ENCODE peak calls at places on chromosomes 13 and 19, in ten cellular contexts. A is Peyer's patch, G is HCT116, D is stomach, W is NB4, P is heart left ventricle, I is H1, F is ovary, J is esophagus squamous epithelium, K is HepG2. S is an unnamed sample.

GRCh38 chr19:44820648-44821609 is 12.0 kb downstream of the BCAM start:
- DNase-seq in A (no peak), G (no peak), D (no peak), W (no peak), P (peak; percentile 88), I (no peak), F (peak; percentile 59), J (no peak), K (no peak), S (no peak)

GRCh38 chr19:7456964-7457541 is 31.8 kb downstream of the PEX11G start:
- DNase-seq in A (no peak), G (peak; percentile 18), D (no peak), W (no peak), P (no peak), I (no peak), F (no peak), J (no peak), K (no peak), S (no peak)

GRCh38 chr19:5967994-5968430 is 9.9 kb downstream of the RANBP3 start:
- DNase-seq in A (no peak), G (peak; percentile 50), D (peak; percentile 67), W (peak; percentile 58), P (no peak), I (peak; percentile 81), F (peak; percentile 70), J (no peak), K (peak; percentile 64), S (no peak)

GRCh38 chr13:105773887-105774538 is 761.4 kb downstream of the EFNB2 start:
- DNase-seq in A (no peak), G (peak; percentile 63), D (no peak), W (no peak), P (no peak), I (no peak), F (no peak), J (no peak), K (peak; percentile 1), S (no peak)

GRCh38 chr13:30997697-30998547 is 65.5 kb downstream of the TEX26 start:
- DNase-seq in A (no peak), G (no peak), D (no peak), W (no peak), P (peak; percentile 74), I (no peak), F (no peak), J (no peak), K (no peak), S (no peak)

GRCh38 chr13:29397265-29397664 is 198.2 kb downstream of the SLC7A1 start:
- DNase-seq in A (no peak), G (no peak), D (no peak), W (no peak), P (no peak), I (no peak), F (no peak), J (no peak), K (no peak), S (no peak)

GRCh38 chr19:17519967-17520366 is 8.5 kb downstream of the PGLS start:
- DNase-seq in A (no peak), G (no peak), D (no peak), W (no peak), P (no peak), I (no peak), F (no peak), J (no peak), K (no peak), S (no peak)

GRCh38 chr19:7833225-7834156 is 3.5 kb downstream of the EVI5L start:
- DNase-seq in A (peak; percentile 88), G (peak; percentile 93), D (peak; percentile 93), W (no peak), P (peak; percentile 85), I (no peak), F (no peak), J (no peak), K (peak; percentile 29), S (peak; percentile 94)

GRCh38 chr13:20580257-20580656 is 13.3 kb downstream of the IFT88 start:
- DNase-seq in A (no peak), G (no peak), D (no peak), W (no peak), P (no peak), I (no peak), F (no peak), J (no peak), K (no peak), S (no peak)

GRCh38 chr19:8161135-8161646 is 11.8 kb upstream of the FBN3 start:
- DNase-seq in A (no peak), G (peak; percentile 48), D (peak; percentile 30), W (peak; percentile 84), P (no peak), I (no peak), F (no peak), J (no peak), K (peak; percentile 65), S (no peak)

GRCh38 chr19:33497778-33498175 is 23.8 kb downstream of the PEPD start:
- DNase-seq in A (peak; percentile 24), G (no peak), D (no peak), W (no peak), P (peak; percentile 2), I (no peak), F (no peak), J (no peak), K (no peak), S (no peak)

GRCh38 chr19:38663957-38664502 is 16.6 kb downstream of the ACTN4 start:
- DNase-seq in A (no peak), G (no peak), D (no peak), W (no peak), P (peak; percentile 81), I (no peak), F (no peak), J (no peak), K (no peak), S (no peak)

GRCh38 chr13:84994582-84994981 is 804.6 kb downstream of the SLITRK6 start:
- DNase-seq in A (no peak), G (no peak), D (no peak), W (no peak), P (no peak), I (no peak), F (no peak), J (no peak), K (peak; percentile 69), S (no peak)

GRCh38 chr13:29319451-29319850 is 276.0 kb downstream of the SLC7A1 start:
- DNase-seq in A (no peak), G (no peak), D (no peak), W (no peak), P (no peak), I (peak; percentile 53), F (no peak), J (no peak), K (no peak), S (no peak)

GRCh38 chr19:3573162-3573857 is 566 bp downstream of the HMG20B start:
- DNase-seq in A (no peak), G (no peak), D (peak; percentile 33), W (no peak), P (peak; percentile 55), I (peak; percentile 73), F (peak; percentile 37), J (no peak), K (no peak), S (no peak)

GRCh38 chr13:52846567-52847321 is 1.7 kb downstream of the PCDH8 start:
- DNase-seq in A (peak; percentile 73), G (no peak), D (no peak), W (no peak), P (peak; percentile 65), I (peak; percentile 96), F (no peak), J (no peak), K (no peak), S (no peak)

GRCh38 chr19:57560049-57560491 is 407 bp upstream of the ZNF550 start:
- DNase-seq in A (no peak), G (no peak), D (no peak), W (no peak), P (peak; percentile 56), I (no peak), F (peak; percentile 22), J (no peak), K (no peak), S (no peak)

GRCh38 chr13:44141725-44142539 is 231.7 kb upstream of the SERP2 start:
- DNase-seq in A (peak; percentile 100), G (peak; percentile 85), D (peak; percentile 99), W (peak; percentile 95), P (peak; percentile 98), I (peak; percentile 100), F (peak; percentile 98), J (peak; percentile 86), K (peak; percentile 89), S (peak; percentile 99)
- TF ChIP-seq POLR2A in A (peak; percentile 75), G (peak; percentile 81), D (no peak), W (peak; percentile 96), P (peak; percentile 94), I (peak; percentile 79), F (peak; percentile 95), J (peak; percentile 95), K (peak; percentile 75), S (no peak)

GRCh38 chr19:42567567-42567966 is 27.2 kb downstream of the CEACAM8 start:
- DNase-seq in A (no peak), G (no peak), D (no peak), W (no peak), P (no peak), I (no peak), F (no peak), J (no peak), K (no peak), S (no peak)
- H3K4me3 ChIP-seq in A (no peak overlapping the region), G (no peak overlapping the region), D (no peak overlapping the region), W (no peak overlapping the region), P (no peak overlapping the region), I (no peak overlapping the region), F (no peak overlapping the region), J (no peak overlapping the region), K (no peak overlapping the region), S (no peak overlapping the region)

GRCh38 chr19:10568826-10569651 is at the start of gene CDKN2D:
- DNase-seq in A (peak; percentile 99), G (peak; percentile 98), D (peak; percentile 100), W (peak; percentile 100), P (peak; percentile 100), I (peak; percentile 99), F (peak; percentile 99), J (peak; percentile 97), K (peak; percentile 98), S (peak; percentile 100)
- TF ChIP-seq POLR2A in A (peak; percentile 76), G (no peak), D (no peak), W (peak; percentile 40), P (peak; percentile 93), I (peak; percentile 65), F (peak; percentile 89), J (peak; percentile 90), K (peak; percentile 71), S (no peak)

GRCh38 chr13:113413178-113413897 is 40.0 kb downstream of the ADPRHL1 start:
- DNase-seq in A (no peak), G (no peak), D (no peak), W (no peak), P (peak; percentile 39), I (no peak), F (no peak), J (no peak), K (no peak), S (no peak)

GRCh38 chr13:113415032-113415431 is 38.3 kb downstream of the ADPRHL1 start:
- DNase-seq in A (no peak), G (no peak), D (no peak), W (no peak), P (peak; percentile 24), I (no peak), F (no peak), J (no peak), K (no peak), S (no peak)

GRCh38 chr13:113414335-113414734 is 39.0 kb downstream of the ADPRHL1 start:
- DNase-seq in A (no peak), G (no peak), D (no peak), W (no peak), P (no peak), I (no peak), F (no peak), J (no peak), K (no peak), S (no peak)

GRCh38 chr13:113412440-113412839 is 40.8 kb downstream of the ADPRHL1 start:
- DNase-seq in A (no peak), G (no peak), D (no peak), W (no peak), P (peak; percentile 9), I (no peak), F (no peak), J (no peak), K (no peak), S (no peak)

GRCh38 chr13:113413898-113414282 is 39.4 kb downstream of the ADPRHL1 start:
- DNase-seq in A (no peak), G (no peak), D (peak; percentile 46), W (peak; percentile 58), P (peak; percentile 70), I (no peak), F (no peak), J (no peak), K (no peak), S (no peak)
- H3K4me3 ChIP-seq in A (no peak overlapping the region), G (no peak overlapping the region), D (no peak overlapping the region), W (no peak overlapping the region), P (no peak overlapping the region), I (no peak overlapping the region), F (no peak overlapping the region), J (no peak overlapping the region), K (no peak overlapping the region), S (no peak overlapping the region)